ENCODE peak calls at places on chromosomes 16 and 17, in eight cellular contexts. X is GM13977, I is GM13976, C is tibial nerve, H is breast epithelium, B is HFFc6, V is right atrium auricular region, K is cardiac muscle cell. J is an unnamed sample.

GRCh38 chr17:78289802-78290363 is 58.5 kb downstream of the TMEM235 start:
- DNase-seq in X (peak), I (peak), C (peak), H (peak), B (peak), V (peak), K (peak), J (no peak)

GRCh38 chr17:81204578-81204977 is 18.2 kb downstream of the CEP131 start:
- DNase-seq in X (no peak), I (no peak), C (no peak), H (no peak), B (no peak), V (no peak), K (no peak), J (no peak)

GRCh38 chr16:87729266-87729954 is 36.4 kb downstream of the KLHDC4 start:
- DNase-seq in X (no peak), I (no peak), C (no peak), H (no peak), B (no peak), V (no peak), K (no peak), J (no peak)

GRCh38 chr16:86994651-86995171 is 322.5 kb downstream of the C16orf95 start:
- DNase-seq in X (no peak), I (no peak), C (no peak), H (no peak), B (peak), V (no peak), K (peak), J (no peak)

GRCh38 chr16:12532871-12533610 is 270.6 kb downstream of the CPPED1 start:
- DNase-seq in X (no peak), I (no peak), C (no peak), H (no peak), B (no peak), V (no peak), K (no peak), J (no peak)

GRCh38 chr17:79913451-79913850 is 74.2 kb upstream of the CBX4 start:
- DNase-seq in X (no peak), I (no peak), C (no peak), H (no peak), B (no peak), V (no peak), K (no peak), J (no peak)

GRCh38 chr16:1771864-1772361 is 570 bp upstream of the NME3 start:
- DNase-seq in X (no peak), I (no peak), C (no peak), H (no peak), B (no peak), V (no peak), K (no peak), J (no peak)

GRCh38 chr17:66763056-66763455 is 71.9 kb upstream of the CACNG5 start:
- DNase-seq in X (no peak), I (no peak), C (no peak), H (no peak), B (no peak), V (no peak), K (no peak), J (no peak)

GRCh38 chr16:63684702-63685101 is 1437.2 kb downstream of the CDH11 start:
- DNase-seq in X (no peak), I (no peak), C (no peak), H (no peak), B (no peak), V (no peak), K (no peak), J (no peak)

GRCh38 chr17:35548213-35548810 is 10.8 kb upstream of the SLFN12L start:
- DNase-seq in X (no peak), I (no peak), C (no peak), H (peak), B (no peak), V (no peak), K (no peak), J (no peak)

GRCh38 chr16:4316732-4317461 is 1.0 kb downstream of the GLIS2 start:
- DNase-seq in X (no peak), I (no peak), C (no peak), H (no peak), B (no peak), V (no peak), K (no peak), J (peak)

GRCh38 chr16:25478476-25478875 is 213.3 kb upstream of the HS3ST4 start:
- DNase-seq in X (no peak), I (no peak), C (no peak), H (no peak), B (no peak), V (no peak), K (no peak), J (no peak)

GRCh38 chr16:89945654-89946053 is 2.9 kb upstream of the DEF8 start:
- DNase-seq in X (no peak), I (no peak), C (no peak), H (no peak), B (no peak), V (no peak), K (no peak), J (no peak)
- TF ChIP-seq CTCF in X (no peak), I (no peak), C (no peak), H (no peak), B (peak), V (no peak), K (no peak), J (no peak)

DNA sequence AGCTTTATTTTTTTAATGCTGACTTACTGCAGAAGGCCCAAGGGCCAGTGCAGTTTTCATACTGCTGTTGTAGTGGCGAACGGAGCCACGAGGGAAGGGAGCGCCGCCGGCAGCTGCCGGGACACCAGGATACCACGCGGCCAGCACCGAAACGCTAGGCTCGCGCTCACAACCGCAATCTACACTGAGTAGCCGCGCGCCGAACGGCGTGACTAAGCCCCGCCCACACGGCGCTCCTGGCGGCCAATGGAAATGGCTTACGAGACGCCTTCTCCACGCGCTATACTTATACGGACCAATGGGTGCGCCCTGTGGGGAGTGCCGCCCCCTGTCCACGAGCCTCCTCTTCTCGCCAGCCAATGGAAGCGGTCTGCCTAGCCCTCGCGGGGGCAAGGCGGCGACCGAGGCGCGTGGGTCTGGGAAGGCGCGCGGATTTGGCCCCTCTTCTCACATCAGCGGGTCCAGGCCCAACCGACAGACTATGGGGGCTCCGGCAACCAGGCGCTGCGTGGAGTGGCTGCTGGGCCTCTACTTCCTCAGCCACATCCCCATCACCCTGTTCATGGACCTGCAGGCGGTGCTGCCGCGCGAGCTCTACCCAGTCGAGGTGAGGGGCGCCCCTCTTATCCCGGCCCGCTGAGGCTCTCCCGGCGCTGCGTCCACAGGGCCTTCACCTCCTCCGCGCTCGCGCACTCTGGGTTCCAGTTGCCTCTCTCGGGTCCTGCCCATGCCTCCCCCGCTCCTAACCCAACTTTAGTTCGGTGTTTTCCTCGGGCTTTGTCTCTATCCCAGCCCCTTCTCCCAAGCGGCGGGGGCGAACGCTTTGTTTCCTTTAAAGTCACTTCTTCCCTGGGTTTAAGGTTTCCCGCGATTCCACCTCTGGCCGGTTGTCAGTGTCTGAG is at the start of gene TMEM97:
- DNase-seq in X (peak), I (peak), C (peak), H (peak), B (peak), V (peak), K (peak), J (peak)
- TF ChIP-seq CTCF in X (peak), I (no peak), C (peak), H (no peak), B (peak), V (no peak), K (peak), J (peak)

GRCh38 chr17:38561416-38562214 is 44.1 kb downstream of the SRCIN1 start:
- DNase-seq in X (no peak), I (no peak), C (no peak), H (no peak), B (no peak), V (no peak), K (no peak), J (no peak)
- TF ChIP-seq CTCF in X (no peak), I (no peak), C (no peak), H (no peak), B (no peak), V (no peak), K (no peak), J (no peak)

GRCh38 chr17:47253541-47254402 is at the start of gene ITGB3:
- DNase-seq in X (peak), I (peak), C (peak), H (peak), B (peak), V (peak), K (peak), J (peak)
- TF ChIP-seq CTCF in X (peak), I (peak), C (peak), H (no peak), B (peak), V (peak), K (peak), J (peak)

GRCh38 chr17:77146882-77147281 is 6.1 kb downstream of the SEC14L1 start:
- DNase-seq in X (no peak), I (no peak), C (no peak), H (no peak), B (no peak), V (no peak), K (no peak), J (no peak)

GRCh38 chr17:77144227-77144626 is 3.5 kb downstream of the SEC14L1 start:
- DNase-seq in X (no peak), I (no peak), C (no peak), H (no peak), B (no peak), V (no peak), K (no peak), J (no peak)

GRCh38 chr17:77145209-77145608 is 4.4 kb downstream of the SEC14L1 start:
- DNase-seq in X (no peak), I (no peak), C (no peak), H (no peak), B (no peak), V (no peak), K (no peak), J (no peak)

GRCh38 chr17:77147357-77147801 is 6.6 kb downstream of the SEC14L1 start:
- DNase-seq in X (peak), I (peak), C (no peak), H (no peak), B (no peak), V (no peak), K (no peak), J (no peak)

DNA sequence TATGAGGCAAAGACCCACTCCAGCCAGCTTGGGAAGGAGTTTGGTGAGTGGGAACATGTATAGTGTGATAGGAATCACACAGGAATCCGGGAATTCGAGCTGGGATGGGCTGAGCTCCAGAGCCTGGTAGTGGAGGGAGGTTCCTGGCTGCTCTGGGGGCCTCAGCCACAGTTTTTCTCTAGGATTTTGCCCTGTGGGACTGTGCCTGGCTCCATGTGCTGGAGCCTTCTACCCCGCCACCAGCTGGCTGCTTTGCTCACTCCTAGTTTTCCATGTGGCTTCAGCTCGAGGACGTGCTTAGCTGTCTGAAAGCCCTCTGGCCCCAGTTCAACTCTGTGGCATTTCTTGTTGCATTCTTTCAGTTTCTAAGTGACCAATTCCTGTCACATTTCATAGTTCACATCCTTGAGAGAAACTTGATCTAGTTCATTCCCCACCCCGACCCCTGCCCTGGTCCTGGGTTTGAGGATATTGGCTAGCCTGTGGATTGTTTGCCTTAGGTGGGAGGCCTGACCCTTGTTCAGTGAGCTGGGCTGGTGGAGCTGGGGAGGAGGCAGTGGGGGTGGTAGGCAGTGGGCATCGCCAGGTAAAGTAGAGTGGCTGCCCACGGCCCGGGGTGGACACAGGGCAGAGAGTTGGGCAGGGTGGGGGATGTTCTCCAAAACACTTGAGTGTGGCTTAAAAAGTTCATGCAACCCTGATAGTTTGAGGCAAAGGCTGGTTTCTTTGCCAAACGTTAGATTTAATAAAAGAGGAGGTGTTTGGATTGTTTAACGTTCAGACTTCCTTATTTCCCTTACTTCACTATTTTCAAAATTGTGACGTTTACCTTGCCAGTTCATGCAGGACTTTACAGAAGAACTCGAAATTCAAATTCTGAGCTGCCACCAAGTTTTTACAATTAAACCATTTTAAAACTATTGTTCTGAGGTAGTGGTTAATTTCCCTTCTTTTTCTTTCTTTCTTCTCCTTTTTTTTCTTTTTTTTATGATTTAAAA is 5.2 kb downstream of the SEC14L1 start:
- DNase-seq in X (peak), I (peak), C (peak), H (peak), B (peak), V (peak), K (peak), J (no peak)
- TF ChIP-seq CTCF in X (no peak), I (no peak), C (no peak), H (no peak), B (peak), V (no peak), K (peak), J (peak)

GRCh38 chr17:4956493-4957061 is 5.7 kb downstream of the ENO3 start:
- DNase-seq in X (no peak), I (no peak), C (no peak), H (no peak), B (no peak), V (no peak), K (no peak), J (no peak)
- TF ChIP-seq CTCF in X (peak), I (no peak), C (no peak), H (no peak), B (peak), V (no peak), K (peak), J (no peak)

DNA sequence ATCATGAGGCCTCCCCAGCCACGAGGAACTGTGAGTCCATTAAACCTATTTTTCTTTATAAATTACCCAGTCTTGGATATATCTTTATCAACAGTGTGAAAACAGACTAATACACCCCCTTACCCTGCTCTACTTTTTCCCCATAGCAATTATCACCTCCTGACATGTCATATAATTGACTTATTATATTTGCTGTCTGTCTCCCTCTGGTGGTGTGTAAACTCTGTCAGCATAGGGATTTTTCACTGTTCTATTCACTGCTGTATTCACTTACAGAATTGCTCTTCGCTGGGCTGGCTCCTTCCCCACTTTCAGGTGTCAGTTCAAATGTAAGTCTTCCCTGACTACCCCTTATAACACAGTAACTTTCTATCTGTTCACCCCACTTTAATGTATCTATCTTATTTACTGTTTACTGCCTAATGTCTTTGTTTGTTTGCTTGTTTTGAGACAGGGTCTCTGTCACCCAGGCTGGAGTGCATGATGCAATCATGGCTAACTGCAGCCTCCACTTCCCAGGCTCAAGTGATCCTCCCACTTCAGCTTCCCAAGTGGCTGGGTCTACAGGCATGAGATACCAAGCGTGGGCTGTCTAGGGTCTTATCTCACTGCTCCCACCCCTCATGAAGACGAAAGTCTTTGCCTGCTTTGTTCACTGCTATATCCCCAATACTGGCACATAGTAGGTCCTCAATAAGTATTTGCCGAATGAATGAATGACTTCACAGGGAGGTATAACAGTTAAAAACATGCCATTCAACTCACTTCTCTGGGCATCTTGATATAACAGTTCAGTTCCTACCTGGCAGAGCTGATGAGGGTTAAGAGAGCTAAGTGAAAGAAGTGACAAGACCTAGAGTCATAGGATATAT is 52.4 kb upstream of the CDH3 start:
- DNase-seq in X (peak), I (no peak), C (no peak), H (no peak), B (no peak), V (no peak), K (peak), J (no peak)
- TF ChIP-seq CTCF in X (peak), I (no peak), C (no peak), H (no peak), B (peak), V (no peak), K (peak), J (peak)

GRCh38 chr17:8888704-8889302 is 21.3 kb upstream of the PIK3R6 start:
- DNase-seq in X (no peak), I (no peak), C (no peak), H (no peak), B (no peak), V (no peak), K (no peak), J (no peak)
- TF ChIP-seq CTCF in X (no peak), I (no peak), C (no peak), H (no peak), B (no peak), V (peak), K (no peak), J (no peak)

GRCh38 chr16:54928421-54929089 is 2.1 kb upstream of the IRX5 start:
- DNase-seq in X (no peak), I (peak), C (no peak), H (peak), B (peak), V (no peak), K (peak), J (no peak)
- TF ChIP-seq CTCF in X (no peak), I (no peak), C (peak), H (no peak), B (no peak), V (no peak), K (no peak), J (no peak)

J was measured in osteocyte.